ENCODE peak calls at places on chromosomes 7 and 10, in six cellular contexts. A is prostate gland, N is transverse colon, B is GM12891, W is HCT116, T is stomach. K is an unnamed sample.

GRCh38 chr7:117827861-117828260 is 45.4 kb downstream of the CTTNBP2 start:
- DNase-seq in A (peak; percentile 7), N (no peak), B (no peak), W (peak; percentile 6), T (no peak), K (no peak)

GRCh38 chr7:98474558-98474957 is 73.7 kb upstream of the BAIAP2L1 start:
- DNase-seq in A (no peak), N (no peak), B (no peak), W (no peak), T (no peak), K (no peak)

GRCh38 chr10:24891823-24892222 is 60.6 kb downstream of the PRTFDC1 start:
- DNase-seq in A (no peak), N (no peak), B (no peak), W (peak; percentile 68), T (no peak), K (no peak)

GRCh38 chr7:43302211-43302711 is 189.8 kb downstream of the HECW1 start:
- DNase-seq in A (no peak), N (no peak), B (no peak), W (no peak), T (no peak), K (no peak)

GRCh38 chr10:130960531-130960930 is 351.0 kb downstream of the TCERG1L start:
- DNase-seq in A (no peak), N (no peak), B (no peak), W (no peak), T (no peak), K (no peak)

GRCh38 chr7:40571796-40572195 is 437.0 kb downstream of the SUGCT start:
- DNase-seq in A (no peak), N (no peak), B (no peak), W (no peak), T (no peak), K (no peak)

GRCh38 chr10:29243750-29244149 is 45.1 kb upstream of the LYZL1 start:
- DNase-seq in A (no peak), N (no peak), B (no peak), W (peak; percentile 12), T (no peak), K (no peak)

GRCh38 chr10:114821293-114821914 is at the start of gene FHIP2A:
- DNase-seq in A (peak; percentile 64), N (peak; percentile 86), B (peak; percentile 76), W (peak; percentile 54), T (peak; percentile 82), K (peak; percentile 97)

GRCh38 chr10:97539523-97540200 is 32.9 kb upstream of the ANKRD2 start:
- DNase-seq in A (no peak), N (no peak), B (no peak), W (no peak), T (no peak), K (peak; percentile 59)

GRCh38 chr10:64206409-64206808 is 685.2 kb downstream of the REEP3 start:
- DNase-seq in A (no peak), N (no peak), B (no peak), W (no peak), T (no peak), K (no peak)

GRCh38 chr7:13903997-13904396 is 85.5 kb downstream of the ETV1 start:
- DNase-seq in A (no peak), N (no peak), B (no peak), W (no peak), T (no peak), K (no peak)

GRCh38 chr10:113933894-113934532 is 79.6 kb downstream of the NHLRC2 start:
- DNase-seq in A (no peak), N (no peak), B (no peak), W (no peak), T (no peak), K (no peak)

GRCh38 chr10:49620286-49620810 is 6.5 kb downstream of the CHAT start:
- DNase-seq in A (no peak), N (no peak), B (no peak), W (no peak), T (no peak), K (peak; percentile 60)

GRCh38 chr10:43793714-43794113 is 145.0 kb upstream of the ZNF32 start:
- DNase-seq in A (no peak), N (no peak), B (no peak), W (no peak), T (no peak), K (no peak)

GRCh38 chr10:71748671-71749191 is 24.6 kb downstream of the VSIR start:
- DNase-seq in A (no peak), N (peak; percentile 80), B (peak; percentile 72), W (no peak), T (peak; percentile 62), K (peak; percentile 96)

GRCh38 chr10:128926693-128927092 is 540.3 kb upstream of the MGMT start:
- DNase-seq in A (no peak), N (no peak), B (no peak), W (no peak), T (no peak), K (no peak)

GRCh38 chr10:11387044-11387443 is 224.4 kb downstream of the USP6NL start:
- DNase-seq in A (no peak), N (no peak), B (no peak), W (no peak), T (no peak), K (no peak)

GRCh38 chr10:48199580-48200377 is 74.7 kb downstream of the FRMPD2 start:
- DNase-seq in A (no peak), N (no peak), B (no peak), W (no peak), T (no peak), K (no peak)

GRCh38 chr10:21919117-21919516 is 84.4 kb downstream of the DNAJC1 start:
- DNase-seq in A (no peak), N (no peak), B (no peak), W (no peak), T (no peak), K (no peak)

GRCh38 chr7:48052748-48053147 is 17.4 kb downstream of the C7orf57 start:
- DNase-seq in A (no peak), N (no peak), B (no peak), W (peak; percentile 60), T (no peak), K (no peak)

GRCh38 chr7:106217089-106217542 is 67.7 kb downstream of the NAMPT start:
- DNase-seq in A (peak; percentile 89), N (peak; percentile 81), B (no peak), W (peak; percentile 21), T (peak; percentile 84), K (peak; percentile 82)

GRCh38 chr10:111360260-111360925 is 283.6 kb downstream of the ADRA2A start:
- DNase-seq in A (no peak), N (peak; percentile 30), B (no peak), W (peak; percentile 64), T (peak; percentile 51), K (peak; percentile 70)

GRCh38 chr10:96690755-96691730 is 29.3 kb downstream of the PIK3AP1 start:
- DNase-seq in A (no peak), N (no peak), B (no peak), W (no peak), T (no peak), K (no peak)

GRCh38 chr7:119514326-119514725 is 758.6 kb upstream of the KCND2 start:
- DNase-seq in A (no peak), N (no peak), B (no peak), W (no peak), T (no peak), K (no peak)

GRCh38 chr7:36182854-36183604 is 30.0 kb downstream of the EEPD1 start:
- DNase-seq in A (no peak), N (no peak), B (no peak), W (no peak), T (no peak), K (no peak)

GRCh38 chr10:26622891-26623290 is 74.6 kb upstream of the PDSS1 start:
- DNase-seq in A (no peak), N (no peak), B (no peak), W (no peak), T (no peak), K (no peak)

GRCh38 chr10:26621243-26621888 is 76.1 kb upstream of the PDSS1 start:
- DNase-seq in A (no peak), N (no peak), B (no peak), W (no peak), T (no peak), K (no peak)

GRCh38 chr10:26626066-26626465 is 71.4 kb upstream of the PDSS1 start:
- DNase-seq in A (no peak), N (no peak), B (no peak), W (no peak), T (no peak), K (no peak)

GRCh38 chr10:26621889-26622681 is 75.4 kb upstream of the PDSS1 start:
- DNase-seq in A (peak; percentile 16), N (peak; percentile 67), B (peak; percentile 52), W (no peak), T (peak; percentile 85), K (peak; percentile 90)

DNA sequence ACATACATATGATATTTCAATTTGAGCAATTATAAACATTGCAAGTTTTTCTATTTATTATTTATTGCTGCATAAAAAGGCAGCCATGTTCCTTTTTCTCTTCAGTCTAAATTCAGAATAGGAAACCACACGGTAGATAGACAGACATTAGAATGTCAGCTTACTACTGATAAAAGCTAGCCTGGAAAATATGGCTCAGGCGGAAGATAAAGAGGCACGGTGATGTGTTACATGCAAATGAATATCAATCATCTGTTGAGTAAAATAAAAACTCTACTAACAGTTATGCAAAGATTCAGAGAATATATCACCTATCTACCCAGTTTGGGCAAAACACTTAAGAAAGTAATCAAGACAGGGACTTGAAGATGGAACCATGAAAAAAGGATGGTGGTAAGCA is 73.5 kb upstream of the PDSS1 start:
- DNase-seq in A (no peak), N (no peak), B (no peak), W (no peak), T (no peak), K (no peak)
- TF ChIP-seq POLR2A in A (no peak), N (no peak), B (no peak), W (no peak), T (no peak), K (no peak)

DNA sequence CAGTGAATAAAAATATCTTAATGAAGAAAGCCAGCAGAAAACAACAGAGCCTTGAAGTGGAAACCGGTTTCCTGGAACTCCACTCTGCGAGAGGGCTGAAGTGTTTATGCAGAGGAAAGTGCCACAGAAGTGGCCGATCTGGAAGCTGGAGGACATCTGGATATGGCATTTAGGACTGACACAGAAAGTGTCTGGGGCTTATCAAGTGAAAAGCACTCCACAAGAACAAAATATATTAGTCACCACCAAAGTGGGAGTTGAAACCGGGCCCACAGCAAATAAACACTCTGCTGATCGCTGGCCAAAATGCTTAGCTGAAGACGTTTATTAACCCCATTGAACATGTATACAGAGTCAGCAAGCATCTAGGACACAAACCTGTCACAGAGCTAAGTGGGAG is 7.8 kb downstream of the NOD1 start:
- DNase-seq in A (no peak), N (peak; percentile 53), B (no peak), W (no peak), T (no peak), K (no peak)
- TF ChIP-seq POLR2AphosphoS5 in A (peak; percentile 32), N (peak; percentile 91), B (no peak), W (no peak), T (peak; percentile 92), K (no peak)

DNA sequence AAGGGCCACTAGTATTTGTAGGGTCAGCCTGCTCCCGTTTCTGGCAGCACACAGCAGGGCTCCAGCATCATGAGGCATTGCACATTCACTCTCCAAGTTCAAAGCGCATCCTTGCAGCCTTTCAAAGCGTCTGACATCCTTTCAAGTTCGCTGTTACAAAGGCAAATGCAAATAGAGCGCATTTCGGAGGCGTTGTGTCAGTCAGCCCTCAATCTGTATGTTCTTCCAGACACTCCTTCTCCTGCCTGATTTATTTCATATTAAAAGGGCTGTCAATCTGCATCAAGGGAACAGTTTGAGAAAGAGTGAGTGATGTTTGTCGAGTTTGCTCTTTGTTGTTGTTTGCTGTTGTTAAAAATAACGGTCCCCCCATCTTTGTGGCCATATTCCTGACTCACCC is 188.5 kb downstream of the SNX10 start:
- DNase-seq in A (no peak), N (no peak), B (no peak), W (no peak), T (no peak), K (no peak)
- TF ChIP-seq POLR2A in A (no peak), N (no peak), B (no peak), W (no peak), T (no peak), K (no peak)

GRCh38 chr7:116426428-116427156 is 72.9 kb upstream of the CAV2 start:
- DNase-seq in A (no peak), N (peak; percentile 42), B (no peak), W (peak; percentile 93), T (peak; percentile 45), K (no peak)
- TF ChIP-seq POLR2AphosphoS5 in A (peak; percentile 36), N (peak; percentile 75), B (no peak), W (peak; percentile 67), T (peak; percentile 81), K (no peak)

K was measured in spleen.